ENCODE peak calls at places on chromosomes 3 and 15, in seven cellular contexts. U is T47D, E is HepG2, X is HCT116, Z is SK-N-SH, T is K562, M is GM12878. O is an unnamed sample.

GRCh38 chr3:133988631-133989161 is 41.0 kb downstream of the SLCO2A1 start:
- DNase-seq in U (no peak), E (no peak), X (no peak), Z (no peak), T (no peak), M (no peak), O (peak)

GRCh38 chr3:4564928-4565586 is 71.9 kb downstream of the ITPR1 start:
- DNase-seq in U (no peak), E (no peak), X (no peak), Z (no peak), T (peak), M (no peak), O (no peak)

GRCh38 chr3:31567036-31567435 is 34.3 kb downstream of the STT3B start:
- DNase-seq in U (no peak), E (peak), X (no peak), Z (peak), T (peak), M (no peak), O (no peak)

GRCh38 chr3:16697437-16698258 is 92.4 kb upstream of the DAZL start:
- DNase-seq in U (no peak), E (no peak), X (no peak), Z (no peak), T (no peak), M (no peak), O (no peak)

GRCh38 chr3:95923496-95924210 is 890.7 kb upstream of the EPHA6 start:
- DNase-seq in U (no peak), E (no peak), X (no peak), Z (no peak), T (peak), M (no peak), O (no peak)

GRCh38 chr15:70789213-70789612 is 25.9 kb upstream of the UACA start:
- DNase-seq in U (no peak), E (no peak), X (no peak), Z (no peak), T (peak), M (no peak), O (no peak)

GRCh38 chr3:144774897-144775296 is 803.3 kb downstream of the DIPK2A start:
- DNase-seq in U (no peak), E (no peak), X (no peak), Z (no peak), T (no peak), M (no peak), O (no peak)

GRCh38 chr15:45274636-45275035 is 22.6 kb downstream of the SLC28A2 start:
- DNase-seq in U (no peak), E (no peak), X (no peak), Z (no peak), T (no peak), M (no peak), O (no peak)

GRCh38 chr15:48602358-48603122 is 43.0 kb downstream of the FBN1 start:
- DNase-seq in U (no peak), E (no peak), X (no peak), Z (no peak), T (no peak), M (no peak), O (no peak)

GRCh38 chr15:32649336-32649735 is 7.8 kb downstream of the SCG5 start:
- DNase-seq in U (peak), E (peak), X (no peak), Z (no peak), T (peak), M (no peak), O (no peak)

GRCh38 chr3:176663376-176663775 is 533.9 kb downstream of the TBL1XR1 start:
- DNase-seq in U (no peak), E (no peak), X (no peak), Z (no peak), T (no peak), M (no peak), O (no peak)

GRCh38 chr3:148902173-148902791 is 37.2 kb downstream of the CPA3 start:
- DNase-seq in U (no peak), E (no peak), X (no peak), Z (no peak), T (no peak), M (no peak), O (no peak)

GRCh38 chr3:197541756-197542539 is 13.8 kb downstream of the BDH1 start:
- DNase-seq in U (peak), E (no peak), X (no peak), Z (peak), T (peak), M (no peak), O (peak)

GRCh38 chr3:55252921-55253320 is 234.2 kb downstream of the WNT5A start:
- DNase-seq in U (no peak), E (no peak), X (no peak), Z (no peak), T (no peak), M (no peak), O (no peak)

GRCh38 chr3:137692803-137693431 is 71.2 kb upstream of the SOX14 start:
- DNase-seq in U (peak), E (peak), X (peak), Z (peak), T (peak), M (peak), O (peak)

GRCh38 chr3:56704706-56705105 is 21.6 kb upstream of the TASOR start:
- DNase-seq in U (no peak), E (no peak), X (no peak), Z (no peak), T (no peak), M (no peak), O (no peak)

GRCh38 chr3:151135548-151136337 is 50.3 kb downstream of the MED12L start:
- DNase-seq in U (no peak), E (no peak), X (no peak), Z (no peak), T (peak), M (no peak), O (no peak)

GRCh38 chr3:42874749-42875148 is 930 bp downstream of the CYP8B1 start:
- DNase-seq in U (no peak), E (no peak), X (no peak), Z (no peak), T (no peak), M (no peak), O (no peak)

GRCh38 chr15:50148362-50148963 is 29.4 kb upstream of the ATP8B4 start:
- DNase-seq in U (peak), E (peak), X (peak), Z (no peak), T (peak), M (no peak), O (peak)

GRCh38 chr3:179681492-179682263 is 28.8 kb downstream of the USP13 start:
- DNase-seq in U (no peak), E (no peak), X (no peak), Z (no peak), T (peak), M (no peak), O (no peak)

GRCh38 chr3:138381950-138382715 is 33.8 kb downstream of the MRAS start:
- DNase-seq in U (no peak), E (peak), X (no peak), Z (no peak), T (no peak), M (no peak), O (no peak)

GRCh38 chr3:11915621-11916417 is 69.1 kb upstream of the TAMM41 start:
- DNase-seq in U (no peak), E (no peak), X (no peak), Z (no peak), T (no peak), M (no peak), O (no peak)

GRCh38 chr3:157130881-157131251 is 29.1 kb downstream of the CCNL1 start:
- DNase-seq in U (no peak), E (no peak), X (no peak), Z (no peak), T (no peak), M (no peak), O (no peak)

GRCh38 chr3:152508705-152509104 is 240.0 kb downstream of the MBNL1 start:
- DNase-seq in U (peak), E (peak), X (peak), Z (no peak), T (peak), M (no peak), O (no peak)

GRCh38 chr15:33068007-33068441 is 126.5 kb downstream of the FMN1 start:
- DNase-seq in U (no peak), E (peak), X (no peak), Z (peak), T (no peak), M (no peak), O (no peak)

GRCh38 chr15:93610944-93611343 is 521.9 kb upstream of the RGMA start:
- DNase-seq in U (no peak), E (no peak), X (no peak), Z (no peak), T (no peak), M (no peak), O (no peak)

GRCh38 chr3:153087595-153088566 is 74.1 kb upstream of the RAP2B start:
- DNase-seq in U (no peak), E (no peak), X (no peak), Z (no peak), T (no peak), M (no peak), O (no peak)

GRCh38 chr3:127320529-127321121 is 32.8 kb upstream of the PRR20G start:
- DNase-seq in U (no peak), E (no peak), X (no peak), Z (no peak), T (no peak), M (no peak), O (no peak)

GRCh38 chr3:23113455-23114171 is 89.5 kb upstream of the UBE2E2 start:
- DNase-seq in U (no peak), E (no peak), X (no peak), Z (no peak), T (no peak), M (no peak), O (no peak)

GRCh38 chr3:190865419-190865818 is 2.9 kb upstream of the GMNC start:
- DNase-seq in U (no peak), E (peak), X (no peak), Z (no peak), T (no peak), M (no peak), O (no peak)

GRCh38 chr3:42498034-42498433 is 4.4 kb upstream of the VIPR1 start:
- DNase-seq in U (no peak), E (no peak), X (no peak), Z (no peak), T (no peak), M (no peak), O (no peak)

GRCh38 chr15:22867886-22868285 is 29.4 kb downstream of the NIPA2 start:
- DNase-seq in U (no peak), E (no peak), X (no peak), Z (no peak), T (no peak), M (no peak), O (no peak)

GRCh38 chr3:170717410-170718402 is 131.8 kb upstream of the SLC7A14 start:
- DNase-seq in U (no peak), E (no peak), X (no peak), Z (no peak), T (peak), M (no peak), O (no peak)

GRCh38 chr3:135499426-135499825 is 466.1 kb upstream of the PPP2R3A start:
- DNase-seq in U (no peak), E (no peak), X (no peak), Z (no peak), T (no peak), M (no peak), O (no peak)

GRCh38 chr15:26864664-26865191 is 2.1 kb upstream of the GABRA5 start:
- DNase-seq in U (peak), E (no peak), X (no peak), Z (peak), T (peak), M (no peak), O (peak)

GRCh38 chr3:38538773-38539353 is 42.7 kb downstream of the EXOG start:
- DNase-seq in U (no peak), E (no peak), X (no peak), Z (no peak), T (no peak), M (no peak), O (no peak)

GRCh38 chr3:172446198-172446597 is 2.1 kb downstream of the GHSR start:
- DNase-seq in U (no peak), E (no peak), X (no peak), Z (no peak), T (no peak), M (no peak), O (no peak)

GRCh38 chr3:172449468-172450149 is 1.4 kb upstream of the GHSR start:
- DNase-seq in U (no peak), E (no peak), X (no peak), Z (peak), T (peak), M (no peak), O (no peak)

GRCh38 chr3:172448661-172449467 is 608 bp upstream of the GHSR start:
- DNase-seq in U (no peak), E (no peak), X (no peak), Z (peak), T (no peak), M (no peak), O (peak)

DNA sequence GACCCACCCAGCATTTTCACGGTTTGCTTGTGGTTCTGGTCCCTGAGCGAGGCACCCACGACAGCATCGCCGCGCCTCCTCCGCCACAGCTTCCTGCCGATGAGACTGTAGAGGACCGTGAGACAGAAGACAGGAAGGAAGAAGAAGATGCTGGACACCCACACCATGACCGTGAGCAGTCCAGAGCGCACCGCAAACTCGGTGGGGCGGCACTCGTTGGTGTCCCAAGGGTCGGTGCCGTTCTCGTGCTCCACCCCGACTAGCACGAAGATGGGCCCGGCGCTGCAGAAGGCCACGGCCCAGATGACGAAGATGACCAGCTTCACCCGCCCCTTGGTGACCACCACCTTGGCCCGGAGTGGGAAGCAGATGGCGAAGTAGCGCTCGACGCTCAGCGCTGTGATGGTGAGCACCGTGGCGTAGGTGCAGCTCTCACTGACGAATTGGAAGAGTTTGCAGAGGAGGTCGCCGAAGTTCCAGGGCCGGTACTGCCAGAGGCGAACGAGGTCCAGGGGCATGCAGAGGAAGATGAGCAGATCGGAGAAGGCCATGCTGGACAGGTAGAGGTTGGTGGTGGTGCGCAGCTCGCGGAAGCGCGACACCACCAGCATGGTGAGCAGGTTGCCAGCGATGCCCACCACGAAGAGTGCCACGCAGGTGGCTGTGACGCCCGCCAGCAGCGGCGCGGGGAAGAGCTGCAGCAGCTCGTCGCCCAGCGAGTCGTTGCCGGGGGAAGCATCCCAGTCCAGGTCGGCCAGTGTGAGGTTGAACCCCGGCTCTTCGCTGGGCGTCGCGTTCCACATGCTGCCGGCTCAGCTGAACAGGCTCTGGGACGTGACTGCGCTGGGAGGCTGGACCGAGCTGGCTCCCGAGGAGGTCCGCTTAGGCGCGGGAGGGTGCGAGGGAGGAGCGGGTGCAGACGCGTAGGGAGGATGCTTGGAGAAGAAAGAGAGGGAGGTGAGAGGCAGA is at the start of gene GHSR:
- DNase-seq in U (no peak), E (no peak), X (no peak), Z (peak), T (no peak), M (no peak), O (no peak)
- TF ChIP-seq JUND in U (no peak), E (no peak), X (no peak), Z (no peak), T (no peak), M (no peak), O (no peak)

GRCh38 chr3:59412506-59412905 is 362.7 kb upstream of the CFAP20DC start:
- DNase-seq in U (no peak), E (no peak), X (no peak), Z (no peak), T (no peak), M (no peak), O (no peak)

GRCh38 chr3:59408047-59408624 is 358.3 kb upstream of the CFAP20DC start:
- DNase-seq in U (no peak), E (no peak), X (no peak), Z (no peak), T (no peak), M (no peak), O (no peak)

GRCh38 chr3:59411176-59411575 is 361.4 kb upstream of the CFAP20DC start:
- DNase-seq in U (no peak), E (no peak), X (no peak), Z (no peak), T (no peak), M (no peak), O (no peak)

GRCh38 chr3:59407425-59407824 is 357.6 kb upstream of the CFAP20DC start:
- DNase-seq in U (no peak), E (no peak), X (no peak), Z (no peak), T (no peak), M (no peak), O (no peak)

DNA sequence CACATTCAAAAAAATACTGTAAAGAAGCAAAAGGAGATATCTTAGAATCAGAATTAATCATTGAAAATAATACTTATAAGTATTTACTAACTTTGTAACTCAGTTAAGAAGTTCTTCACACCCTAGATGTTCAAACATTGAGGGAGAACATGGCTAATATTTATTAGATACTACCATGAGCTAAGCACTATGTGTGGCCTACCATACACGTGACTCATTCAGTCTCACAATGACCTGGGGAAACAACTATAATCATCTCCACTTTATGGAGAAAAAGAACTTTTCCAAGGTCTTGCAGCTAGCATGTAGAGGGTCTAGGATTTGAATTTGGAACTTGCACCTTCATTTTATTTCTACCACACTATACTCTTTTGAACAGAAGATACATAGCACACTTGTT is 361.9 kb upstream of the CFAP20DC start:
- DNase-seq in U (no peak), E (no peak), X (no peak), Z (no peak), T (no peak), M (no peak), O (no peak)
- TF ChIP-seq JUND in U (no peak), E (no peak), X (no peak), Z (no peak), T (no peak), M (no peak), O (no peak)

GRCh38 chr15:65375871-65376552 is 1.8 kb downstream of the IGDCC3 start:
- DNase-seq in U (peak), E (no peak), X (no peak), Z (no peak), T (no peak), M (no peak), O (no peak)
- TF ChIP-seq JUND in U (no peak), E (no peak), X (no peak), Z (no peak), T (no peak), M (no peak), O (no peak)

GRCh38 chr15:63606333-63606732 is 9.1 kb downstream of the FBXL22 start:
- DNase-seq in U (no peak), E (no peak), X (no peak), Z (no peak), T (no peak), M (no peak), O (no peak)

GRCh38 chr15:63605036-63605435 is 7.8 kb downstream of the FBXL22 start:
- DNase-seq in U (no peak), E (no peak), X (no peak), Z (no peak), T (no peak), M (no peak), O (no peak)

GRCh38 chr15:63604281-63604680 is 7.1 kb downstream of the FBXL22 start:
- DNase-seq in U (no peak), E (no peak), X (no peak), Z (no peak), T (no peak), M (no peak), O (no peak)

GRCh38 chr15:63603516-63603915 is 6.3 kb downstream of the FBXL22 start:
- DNase-seq in U (no peak), E (no peak), X (no peak), Z (no peak), T (no peak), M (no peak), O (no peak)

GRCh38 chr15:63605816-63606215 is 8.6 kb downstream of the FBXL22 start:
- DNase-seq in U (no peak), E (no peak), X (no peak), Z (no peak), T (no peak), M (no peak), O (no peak)
- TF ChIP-seq JUND in U (no peak), E (no peak), X (no peak), Z (no peak), T (no peak), M (no peak), O (no peak)

DNA sequence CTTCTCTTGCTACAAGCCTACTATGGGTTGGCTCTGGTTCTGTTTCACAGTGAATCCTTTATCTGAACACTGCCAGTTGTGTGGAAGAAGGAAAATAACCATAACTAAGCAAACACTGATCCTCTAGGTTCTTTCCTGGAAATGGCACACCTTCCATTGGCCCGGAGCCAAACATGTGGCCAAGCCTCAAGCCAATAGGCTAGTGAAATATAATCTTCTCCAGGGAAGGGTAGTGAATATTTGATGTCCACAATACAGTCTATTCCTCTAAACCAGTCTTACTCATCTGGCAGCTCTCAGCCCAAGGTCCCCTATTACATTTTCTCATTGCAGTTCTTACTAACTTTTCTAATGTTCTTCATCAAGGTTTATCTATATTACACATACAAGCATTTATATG is 921.3 kb downstream of the TUSC7 start:
- DNase-seq in U (no peak), E (no peak), X (no peak), Z (no peak), T (no peak), M (no peak), O (no peak)
- TF ChIP-seq JUND in U (no peak), E (no peak), X (no peak), Z (no peak), T (no peak), M (no peak), O (no peak)

GRCh38 chr15:99436472-99437314 is 129.1 kb upstream of the MEF2A start:
- DNase-seq in U (no peak), E (no peak), X (no peak), Z (no peak), T (no peak), M (no peak), O (no peak)

GRCh38 chr15:99435138-99435695 is 130.6 kb upstream of the MEF2A start:
- DNase-seq in U (peak), E (no peak), X (no peak), Z (no peak), T (no peak), M (no peak), O (no peak)

GRCh38 chr15:99434506-99435137 is 131.2 kb upstream of the MEF2A start:
- DNase-seq in U (no peak), E (no peak), X (no peak), Z (no peak), T (no peak), M (no peak), O (no peak)

GRCh38 chr15:99437315-99438221 is 128.2 kb upstream of the MEF2A start:
- DNase-seq in U (no peak), E (no peak), X (no peak), Z (no peak), T (no peak), M (no peak), O (peak)

GRCh38 chr15:99435761-99436346 is 129.9 kb upstream of the MEF2A start:
- DNase-seq in U (no peak), E (no peak), X (no peak), Z (no peak), T (no peak), M (no peak), O (no peak)
- TF ChIP-seq JUND in U (no peak), E (no peak), X (no peak), Z (no peak), T (no peak), M (no peak), O (no peak)

O was measured in H1.